ENCODE peak calls at places on chromosomes 7 and 10, in five cellular contexts. Y, T, Q, D and G are unnamed samples.
A peak's percentile ranks its signal among the peaks of the same experiment; 100 is the strongest.

GRCh38 chr10:68492118-68492517 is 20.3 kb upstream of the DNA2 start:
- DNase-seq in D (no peak), T (no peak), Q (no peak), Y (no peak), G (no peak)

GRCh38 chr7:24971333-24972165 is 8.4 kb downstream of the OSBPL3 start:
- DNase-seq in Y (no peak), Q (peak; percentile 94), T (no peak), D (no peak), G (no peak)

GRCh38 chr7:12764355-12765000 is 77.0 kb downstream of the ARL4A start:
- DNase-seq in Y (no peak), Q (no peak), T (no peak), D (no peak), G (no peak)

GRCh38 chr7:127844707-127845331 is 186.4 kb downstream of the LRRC4 start:
- DNase-seq in Y (no peak), T (no peak), Q (no peak), D (no peak), G (no peak)

GRCh38 chr10:97200616-97201015 is 14.9 kb upstream of the SLIT1 start:
- DNase-seq in T (peak; percentile 61), Y (no peak), Q (no peak), D (no peak), G (peak; percentile 13)

GRCh38 chr7:136594739-136595144 is 273.7 kb upstream of the CHRM2 start:
- DNase-seq in T (no peak), Q (no peak), D (no peak), Y (no peak), G (no peak)

GRCh38 chr10:3902054-3902808 is 117.2 kb upstream of the KLF6 start:
- DNase-seq in Q (no peak), D (no peak), Y (peak; percentile 21), T (peak; percentile 85), G (no peak)

GRCh38 chr7:143229054-143229790 is 7.4 kb downstream of the TAS2R40 start:
- DNase-seq in Q (no peak), T (no peak), Y (no peak), D (peak; percentile 59), G (no peak)

GRCh38 chr7:140607441-140607989 is 33.1 kb downstream of the DENND2A start:
- DNase-seq in D (no peak), Y (no peak), T (no peak), Q (peak; percentile 76), G (no peak)

GRCh38 chr7:137940656-137941518 is 61.0 kb downstream of the CREB3L2 start:
- DNase-seq in Q (no peak), Y (no peak), T (no peak), D (no peak), G (no peak)

GRCh38 chr7:131836733-131837132 is 280.3 kb upstream of the PODXL start:
- DNase-seq in T (no peak), D (no peak), Y (no peak), Q (no peak), G (no peak)

GRCh38 chr7:99677646-99678045 is 2.1 kb downstream of the CYP3A5 start:
- DNase-seq in Q (no peak), D (no peak), T (no peak), Y (no peak), G (no peak)

GRCh38 chr7:25066253-25066652 is 58.8 kb downstream of the CYCS start:
- DNase-seq in Y (no peak), Q (no peak), D (no peak), T (no peak), G (no peak)

GRCh38 chr10:60032723-60033122 is 126.4 kb upstream of the CCDC6 start:
- DNase-seq in T (peak; percentile 63), Q (peak; percentile 51), Y (peak; percentile 5), D (peak; percentile 16), G (no peak)

GRCh38 chr7:27186450-27187157 is 1.6 kb upstream of the HOXA11 start:
- DNase-seq in Q (peak; percentile 65), Y (no peak), D (no peak), T (no peak), G (no peak)

GRCh38 chr10:48572414-48572813 is 32.5 kb downstream of the ARHGAP22 start:
- DNase-seq in D (no peak), Y (no peak), Q (peak; percentile 90), T (no peak), G (no peak)

GRCh38 chr7:73844848-73845460 is 2.6 kb upstream of the METTL27 start:
- DNase-seq in T (no peak), D (no peak), Y (no peak), Q (peak; percentile 84), G (no peak)

GRCh38 chr10:123433539-123433938 is 232.6 kb upstream of the GPR26 start:
- DNase-seq in T (no peak), D (no peak), Q (no peak), Y (no peak), G (no peak)

GRCh38 chr10:87659571-87660483 is at the start of gene PAPSS2:
- DNase-seq in Q (peak; percentile 78), Y (no peak), D (no peak), T (peak; percentile 38), G (no peak)

GRCh38 chr7:116576350-116577319 is 51.8 kb downstream of the CAV1 start:
- DNase-seq in D (no peak), T (no peak), Q (peak; percentile 98), Y (no peak), G (peak; percentile 26)

GRCh38 chr10:116147162-116147906 is 125.7 kb downstream of the GFRA1 start:
- DNase-seq in Q (no peak), T (no peak), D (no peak), Y (no peak), G (no peak)

GRCh38 chr10:81865581-81865980 is 9.4 kb upstream of the NRG3 start:
- DNase-seq in Q (no peak), T (no peak), Y (no peak), D (no peak), G (no peak)

GRCh38 chr10:82982110-82982608 is 1107.2 kb downstream of the NRG3 start:
- DNase-seq in Y (no peak), T (no peak), D (no peak), Q (peak; percentile 89), G (no peak)

GRCh38 chr7:18356195-18356645 is 139.3 kb upstream of the HDAC9 start:
- DNase-seq in D (no peak), T (peak; percentile 56), Q (peak; percentile 61), Y (no peak), G (no peak)